ENCODE peak calls at places on chromosomes 6 and 20, in seven cellular contexts. E is endothelial cell, K is T-helper 9 cell, Z is Right ventricle myocardium superior, L is mucosa of gallbladder, J is heart left ventricle, A is SK-MEL-5. W is an unnamed sample.
A peak's percentile ranks its signal among the peaks of the same experiment; 100 is the strongest.

GRCh38 chr6:33451606-33452005 is 2.8 kb upstream of the ZBTB9 start:
- DNase-seq in Z (no peak), J (no peak), E (no peak), K (no peak), L (no peak), A (no peak), W (no peak)

GRCh38 chr6:154041001-154041400 is 2.0 kb downstream of the OPRM1 start:
- DNase-seq in E (no peak), K (no peak), A (no peak), L (no peak), J (no peak), Z (no peak), W (no peak)

GRCh38 chr6:74715362-74716068 is 490.3 kb downstream of the COL12A1 start:
- DNase-seq in E (no peak), J (no peak), L (no peak), Z (no peak), A (no peak), K (no peak), W (no peak)

GRCh38 chr20:54619181-54619580 is 143.8 kb downstream of the DOK5 start:
- DNase-seq in L (no peak), K (no peak), J (no peak), Z (no peak), E (no peak), A (no peak), W (no peak)

GRCh38 chr6:152330984-152331383 is 306.2 kb downstream of the SYNE1 start:
- DNase-seq in A (no peak), Z (no peak), L (no peak), K (no peak), E (no peak), J (no peak), W (no peak)

GRCh38 chr20:2909953-2910352 is 36.7 kb downstream of the PTPRA start:
- DNase-seq in K (no peak), L (no peak), Z (no peak), A (no peak), J (no peak), E (no peak), W (no peak)

GRCh38 chr20:39259010-39259803 is 297.1 kb downstream of the DHX35 start:
- DNase-seq in J (no peak), Z (no peak), A (no peak), E (no peak), L (no peak), K (no peak), W (no peak)

GRCh38 chr6:35170166-35170565 is 29.0 kb upstream of the TCP11 start:
- DNase-seq in A (no peak), L (no peak), E (no peak), J (no peak), Z (no peak), K (no peak), W (no peak)

GRCh38 chr20:64242003-64242796 is 13.3 kb upstream of the PCMTD2 start:
- DNase-seq in J (no peak), L (no peak), A (no peak), E (no peak), K (no peak), Z (peak; percentile 9), W (no peak)